ENCODE peak calls at places on chromosomes 16 and 17, in seven cellular contexts. C is NCI-H2107; D is NCI-H187 treated with DMSO at 0.1 percent for 48 hours; Q is transverse colon; J is stimulated activated CD8-positive, alpha-beta memory T cell treated with anti-CD3 and anti-CD28 coated beads, Interleukin-15, amount 100 ng/mL, for 1 hour; V is EL; H is omental fat pad. W is an unnamed sample.

GRCh38 chr16:4411684-4412083 is 4.7 kb downstream of the CORO7 start:
- DNase-seq in V (no peak), H (no peak), J (no peak), Q (no peak), C (no peak), D (no peak), W (no peak)

GRCh38 chr16:52450241-52450640 is 96.7 kb downstream of the TOX3 start:
- DNase-seq in V (no peak), D (no peak), C (no peak), J (no peak), Q (no peak), H (no peak), W (no peak)

GRCh38 chr16:48564544-48565444 is 45.2 kb downstream of the N4BP1 start:
- DNase-seq in Q (no peak), V (no peak), H (no peak), D (no peak), C (no peak), J (no peak), W (no peak)

GRCh38 chr17:75777243-75777922 is 7.2 kb upstream of the UNK start:
- DNase-seq in Q (no peak), J (no peak), C (no peak), V (no peak), D (no peak), H (no peak), W (no peak)

GRCh38 chr16:85978291-85978775 is 79.4 kb downstream of the IRF8 start:
- DNase-seq in C (no peak), Q (no peak), D (no peak), J (no peak), V (no peak), H (no peak), W (no peak)

GRCh38 chr17:20203761-20204263 is 194.7 kb downstream of the SPECC1 start:
- DNase-seq in D (no peak), C (no peak), Q (no peak), V (no peak), J (no peak), H (no peak), W (no peak)

GRCh38 chr17:12719948-12720347 is 54.3 kb downstream of the MYOCD start:
- DNase-seq in C (no peak), J (no peak), D (no peak), H (no peak), V (no peak), Q (no peak), W (no peak)

GRCh38 chr17:27807567-27808470 is 7.5 kb upstream of the NOS2 start:
- DNase-seq in H (no peak), J (peak; percentile 15), D (peak; percentile 6), Q (peak; percentile 74), V (peak; percentile 13), C (peak; percentile 66), W (no peak)

GRCh38 chr17:50101346-50102163 is 6.4 kb downstream of the PDK2 start:
- DNase-seq in Q (peak; percentile 87), C (peak; percentile 16), H (no peak), D (no peak), J (no peak), V (no peak), W (no peak)

GRCh38 chr17:80264048-80264792 is 3.6 kb downstream of the RNF213 start:
- DNase-seq in Q (peak; percentile 55), J (no peak), D (no peak), H (no peak), C (no peak), V (no peak), W (no peak)